ENCODE peak calls at places on chromosome 19, in seven cellular contexts. P is RPMI8226, L is fibroblast of mammary gland, N is RPMI7951, O is T-helper 17 cell, K is substantia nigra, U is HS-5. E is an unnamed sample.

GRCh38 chr19:32809254-32809653 is 60.3 kb downstream of the SLC7A9 start:
- DNase-seq in P (peak; percentile 50), L (no peak), N (no peak), O (no peak), K (no peak), U (no peak), E (no peak)

GRCh38 chr19:52527954-52528326 is 472 bp downstream of the ZNF808 start:
- DNase-seq in P (peak; percentile 12), L (peak; percentile 2), N (no peak), O (no peak), K (peak; percentile 30), U (no peak), E (no peak)

GRCh38 chr19:35315883-35316282 is 13.1 kb upstream of the CD22 start:
- DNase-seq in P (no peak), L (no peak), N (no peak), O (no peak), K (no peak), U (no peak), E (no peak)

GRCh38 chr19:53055117-53055516 is 10.6 kb downstream of the ERVV-2 start:
- DNase-seq in P (no peak), L (no peak), N (no peak), O (no peak), K (no peak), U (no peak), E (no peak)

GRCh38 chr19:33150852-33151518 is 19.1 kb downstream of the WDR88 start:
- DNase-seq in P (no peak), L (no peak), N (no peak), O (no peak), K (no peak), U (no peak), E (no peak)

GRCh38 chr19:18612051-18612771 is 459 bp upstream of the TMEM59L start:
- DNase-seq in P (no peak), L (no peak), N (no peak), O (no peak), K (no peak), U (no peak), E (no peak)

GRCh38 chr19:1076951-1077350 is 10.0 kb downstream of the ARHGAP45 start:
- DNase-seq in P (peak; percentile 97), L (no peak), N (no peak), O (peak; percentile 81), K (peak; percentile 15), U (no peak), E (no peak)

GRCh38 chr19:48868196-48868886 is at the start of gene PLEKHA4:
- DNase-seq in P (no peak), L (peak; percentile 61), N (peak; percentile 65), O (no peak), K (no peak), U (no peak), E (peak; percentile 58)

GRCh38 chr19:42254083-42254849 is 662 bp downstream of the ERF start:
- DNase-seq in P (peak; percentile 79), L (peak; percentile 41), N (peak; percentile 61), O (peak; percentile 64), K (peak; percentile 78), U (no peak), E (peak; percentile 76)

GRCh38 chr19:32674153-32674958 is 624 bp downstream of the ANKRD27 start:
- DNase-seq in P (peak; percentile 32), L (no peak), N (no peak), O (no peak), K (no peak), U (no peak), E (peak; percentile 39)

GRCh38 chr19:1081301-1082164 is 13.6 kb downstream of the POLR2E start:
- DNase-seq in P (no peak), L (no peak), N (no peak), O (no peak), K (no peak), U (no peak), E (no peak)

GRCh38 chr19:38193445-38193844 is 30.6 kb downstream of the DPF1 start:
- DNase-seq in P (no peak), L (no peak), N (no peak), O (no peak), K (no peak), U (no peak), E (no peak)

GRCh38 chr19:17762505-17763229 is 11.4 kb downstream of the FCHO1 start:
- DNase-seq in P (peak; percentile 45), L (peak; percentile 70), N (peak; percentile 77), O (no peak), K (peak; percentile 25), U (no peak), E (peak; percentile 46)

GRCh38 chr19:19628499-19629134 is 597 bp upstream of the LPAR2 start:
- DNase-seq in P (no peak), L (peak; percentile 72), N (peak; percentile 80), O (no peak), K (no peak), U (no peak), E (peak; percentile 86)

GRCh38 chr19:44757735-44758505 is 9.4 kb downstream of the BCL3 start:
- DNase-seq in P (no peak), L (peak; percentile 73), N (no peak), O (no peak), K (peak; percentile 14), U (no peak), E (peak; percentile 87)

GRCh38 chr19:34974631-34975030 is 10.6 kb upstream of the ZNF792 start:
- DNase-seq in P (no peak), L (peak; percentile 44), N (no peak), O (no peak), K (no peak), U (peak; percentile 34), E (no peak)

GRCh38 chr19:53903055-53903680 is 5.9 kb upstream of the CACNG7 start:
- DNase-seq in P (peak; percentile 79), L (peak; percentile 50), N (peak; percentile 52), O (no peak), K (no peak), U (no peak), E (peak; percentile 60)

GRCh38 chr19:48746738-48747575 is at the start of gene IZUMO1:
- DNase-seq in P (peak; percentile 35), L (peak; percentile 88), N (no peak), O (no peak), K (peak; percentile 66), U (peak; percentile 35), E (peak; percentile 83)